ENCODE peak calls at places on chromosomes 12 and 14, in ten cellular contexts. U, F, S, W, C, Z, R, J, I and V are unnamed samples.

GRCh38 chr12:127262658-127263057 is 1004.3 kb upstream of the TMEM132C start:
- DNase-seq in U (no peak), F (no peak), S (no peak), W (peak), C (no peak), Z (no peak), R (peak), J (no peak), I (no peak), V (no peak)

GRCh38 chr12:58750484-58750883 is 169.8 kb downstream of the LRIG3 start:
- DNase-seq in U (no peak), F (peak), S (peak), W (peak), C (peak), Z (peak), R (peak), J (no peak), I (no peak), V (no peak)

GRCh38 chr12:112466011-112466422 is 47.3 kb downstream of the PTPN11 start:
- DNase-seq in U (no peak), F (no peak), S (no peak), W (no peak), C (no peak), Z (no peak), R (no peak), J (no peak), I (no peak), V (no peak)

GRCh38 chr12:115223322-115223721 is 539.3 kb upstream of the TBX3 start:
- DNase-seq in U (no peak), F (peak), S (peak), W (peak), C (no peak), Z (peak), R (peak), J (no peak), I (peak), V (no peak)

GRCh38 chr12:120342567-120343537 is 15.3 kb upstream of the PLA2G1B start:
- DNase-seq in U (no peak), F (no peak), S (no peak), W (no peak), C (no peak), Z (no peak), R (no peak), J (no peak), I (no peak), V (no peak)

GRCh38 chr14:89534896-89535615 is 118.0 kb upstream of the FOXN3 start:
- DNase-seq in U (no peak), F (no peak), S (peak), W (peak), C (no peak), Z (peak), R (peak), J (no peak), I (no peak), V (no peak)

GRCh38 chr12:52234226-52234810 is 1.3 kb downstream of the KRT7 start:
- DNase-seq in U (no peak), F (peak), S (no peak), W (no peak), C (no peak), Z (no peak), R (no peak), J (no peak), I (peak), V (no peak)

GRCh38 chr14:64417042-64417770 is 29.1 kb downstream of the MTHFD1 start:
- DNase-seq in U (no peak), F (no peak), S (peak), W (peak), C (no peak), Z (no peak), R (peak), J (no peak), I (no peak), V (no peak)

GRCh38 chr14:64363265-64363840 is 24.8 kb upstream of the MTHFD1 start:
- DNase-seq in U (no peak), F (no peak), S (peak), W (peak), C (no peak), Z (peak), R (peak), J (no peak), I (no peak), V (no peak)

GRCh38 chr12:29735604-29736003 is 48.1 kb downstream of the TMTC1 start:
- DNase-seq in U (no peak), F (no peak), S (no peak), W (no peak), C (no peak), Z (no peak), R (no peak), J (no peak), I (no peak), V (no peak)

GRCh38 chr12:129049917-129050316 is 196.6 kb downstream of the GLT1D1 start:
- DNase-seq in U (no peak), F (no peak), S (no peak), W (no peak), C (no peak), Z (no peak), R (no peak), J (no peak), I (no peak), V (no peak)

GRCh38 chr12:55629058-55629841 is 7.4 kb upstream of the OR10P1 start:
- DNase-seq in U (no peak), F (no peak), S (no peak), W (no peak), C (no peak), Z (no peak), R (peak), J (no peak), I (no peak), V (no peak)

GRCh38 chr12:132211811-132212210 is 67.6 kb downstream of the NOC4L start:
- DNase-seq in U (no peak), F (no peak), S (no peak), W (no peak), C (no peak), Z (no peak), R (no peak), J (no peak), I (no peak), V (no peak)

GRCh38 chr12:1619599-1619998 is 9.4 kb upstream of the WNT5B start:
- DNase-seq in U (no peak), F (no peak), S (no peak), W (peak), C (no peak), Z (no peak), R (no peak), J (peak), I (no peak), V (no peak)

GRCh38 chr14:90456551-90456950 is 59.7 kb downstream of the CALM1 start:
- DNase-seq in U (no peak), F (no peak), S (no peak), W (no peak), C (no peak), Z (no peak), R (no peak), J (no peak), I (no peak), V (peak)

GRCh38 chr14:104320611-104321086 is 182.3 kb downstream of the KIF26A start:
- DNase-seq in U (peak), F (no peak), S (no peak), W (no peak), C (no peak), Z (no peak), R (no peak), J (no peak), I (no peak), V (no peak)

GRCh38 chr14:100104523-100105300 is 39.5 kb downstream of the EVL start:
- DNase-seq in U (no peak), F (no peak), S (peak), W (peak), C (peak), Z (no peak), R (peak), J (no peak), I (peak), V (no peak)
- TF ChIP-seq CTCF in U (no peak), F (no peak), S (no peak), W (no peak), C (peak), Z (no peak), R (no peak), J (no peak), I (no peak), V (no peak)

DNA sequence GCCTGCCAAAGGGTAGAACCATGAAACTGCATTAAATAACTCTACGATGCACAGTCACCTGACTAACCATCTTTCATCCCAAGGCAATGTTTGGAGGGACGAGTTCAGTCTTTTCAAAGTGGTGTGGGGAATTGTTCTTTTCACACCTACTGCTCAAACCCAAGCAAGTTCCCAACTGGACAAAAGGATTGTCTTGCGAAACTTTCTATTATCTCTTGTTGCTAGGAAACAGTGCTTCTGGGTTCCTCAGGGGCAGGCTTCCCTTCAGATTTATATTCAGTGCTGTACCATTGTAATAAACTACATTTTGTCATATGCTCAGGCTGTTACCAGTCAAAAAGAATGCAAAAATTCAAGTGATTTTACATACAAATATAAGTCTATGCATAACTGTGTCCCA is 430.4 kb upstream of the TMPO start:
- DNase-seq in U (no peak), F (no peak), S (no peak), W (no peak), C (no peak), Z (no peak), R (no peak), J (no peak), I (no peak), V (no peak)
- H3K4me3 ChIP-seq in U (no peak), F (no peak), S (no peak), W (no peak), C (no peak), Z (no peak), R (no peak), J (no peak), I (no peak), V (no peak)

GRCh38 chr12:50101663-50102062 is 2.1 kb upstream of the GPD1 start:
- DNase-seq in U (no peak), F (peak), S (peak), W (peak), C (no peak), Z (peak), R (peak), J (no peak), I (peak), V (no peak)
- TF ChIP-seq CTCF in U (no peak), F (peak), S (peak), W (peak), C (peak), Z (peak), R (peak), J (peak), I (peak), V (no peak)

GRCh38 chr14:31232081-31232480 is 24.5 kb upstream of the HECTD1 start:
- DNase-seq in U (no peak), F (no peak), S (no peak), W (no peak), C (no peak), Z (no peak), R (no peak), J (no peak), I (no peak), V (no peak)

GRCh38 chr14:31228533-31228932 is 20.9 kb upstream of the HECTD1 start:
- DNase-seq in U (no peak), F (no peak), S (no peak), W (peak), C (no peak), Z (no peak), R (no peak), J (no peak), I (peak), V (no peak)

GRCh38 chr14:31230559-31230958 is 23.0 kb upstream of the HECTD1 start:
- DNase-seq in U (no peak), F (no peak), S (no peak), W (no peak), C (no peak), Z (no peak), R (no peak), J (no peak), I (no peak), V (no peak)

GRCh38 chr14:31229009-31229408 is 21.4 kb upstream of the HECTD1 start:
- DNase-seq in U (no peak), F (no peak), S (no peak), W (no peak), C (no peak), Z (no peak), R (no peak), J (no peak), I (no peak), V (no peak)

GRCh38 chr14:31229638-31230229 is 22.1 kb upstream of the HECTD1 start:
- DNase-seq in U (no peak), F (peak), S (peak), W (peak), C (no peak), Z (peak), R (peak), J (peak), I (peak), V (no peak)
- H3K4me3 ChIP-seq in U (no peak), F (peak), S (peak), W (peak), C (no peak), Z (peak), R (no peak), J (peak), I (no peak), V (peak)

GRCh38 chr14:60553855-60554254 is 44.9 kb downstream of the SIX6 start:
- DNase-seq in U (no peak), F (no peak), S (no peak), W (peak), C (no peak), Z (peak), R (peak), J (no peak), I (no peak), V (no peak)
- TF ChIP-seq CTCF in U (no peak), F (no peak), S (no peak), W (no peak), C (no peak), Z (no peak), R (no peak), J (no peak), I (no peak), V (no peak)

GRCh38 chr12:49748800-49749199 is 7.4 kb downstream of the TMBIM6 start:
- DNase-seq in U (no peak), F (no peak), S (no peak), W (no peak), C (no peak), Z (no peak), R (no peak), J (no peak), I (no peak), V (no peak)

GRCh38 chr12:49744363-49744885 is 3.1 kb downstream of the TMBIM6 start:
- DNase-seq in U (no peak), F (no peak), S (no peak), W (no peak), C (no peak), Z (no peak), R (no peak), J (no peak), I (no peak), V (no peak)

GRCh38 chr12:49750027-49750977 is 8.9 kb downstream of the TMBIM6 start:
- DNase-seq in U (no peak), F (peak), S (peak), W (peak), C (peak), Z (peak), R (peak), J (no peak), I (peak), V (no peak)

GRCh38 chr12:49750994-49751393 is 9.6 kb downstream of the TMBIM6 start:
- DNase-seq in U (no peak), F (no peak), S (no peak), W (no peak), C (no peak), Z (no peak), R (no peak), J (no peak), I (no peak), V (no peak)

GRCh38 chr12:49748306-49748705 is 6.9 kb downstream of the TMBIM6 start:
- DNase-seq in U (no peak), F (no peak), S (no peak), W (no peak), C (no peak), Z (peak), R (peak), J (no peak), I (no peak), V (no peak)
- H3K4me3 ChIP-seq in U (no peak), F (no peak), S (no peak), W (no peak), C (no peak), Z (no peak), R (no peak), J (peak), I (no peak), V (no peak)

DNA sequence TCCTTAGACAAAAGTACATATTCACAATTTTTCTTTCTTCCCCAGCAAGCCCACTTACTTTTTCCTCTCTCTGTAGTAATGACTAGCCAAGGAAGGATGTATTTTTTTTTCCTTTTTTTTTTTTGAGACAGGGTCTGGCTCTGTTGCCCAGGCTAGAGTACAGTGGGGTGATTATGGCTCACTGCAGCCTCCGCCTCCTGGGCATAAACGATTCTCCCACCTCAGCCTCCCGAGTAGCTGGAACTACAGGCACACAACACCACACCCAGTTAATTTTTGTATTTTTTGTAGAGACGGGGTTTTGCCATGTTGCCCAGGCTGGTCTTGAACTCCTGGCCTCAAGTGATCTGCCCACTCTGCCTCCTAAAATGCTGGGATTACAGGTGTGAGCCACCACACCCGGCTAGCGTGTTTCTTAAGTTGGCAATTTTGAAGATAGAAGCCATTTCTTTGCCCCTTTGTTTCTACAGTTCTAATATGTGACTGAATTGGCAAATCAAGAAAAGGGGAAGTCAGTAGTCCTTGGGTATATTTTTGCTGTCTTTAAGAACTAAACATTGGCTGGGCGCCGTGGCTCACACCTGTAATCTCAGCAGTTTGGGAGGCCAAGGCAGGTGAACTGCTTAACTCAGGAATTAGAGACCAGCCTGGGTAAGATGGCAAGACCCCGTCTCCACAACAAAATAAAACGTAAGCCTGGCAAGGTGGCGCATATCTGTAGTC is 3.2 kb upstream of the NACA start:
- DNase-seq in U (no peak), F (no peak), S (no peak), W (no peak), C (no peak), Z (no peak), R (no peak), J (no peak), I (no peak), V (no peak)
- TF ChIP-seq CTCF in U (no peak), F (no peak), S (no peak), W (no peak), C (no peak), Z (no peak), R (no peak), J (no peak), I (no peak), V (no peak)

GRCh38 chr12:6124411-6125151 is at the start of gene VWF:
- DNase-seq in U (no peak), F (no peak), S (no peak), W (no peak), C (no peak), Z (no peak), R (no peak), J (no peak), I (no peak), V (no peak)
- H3K4me3 ChIP-seq in U (no peak), F (no peak), S (no peak), W (no peak), C (no peak), Z (no peak), R (no peak), J (peak), I (no peak), V (no peak)

GRCh38 chr12:117718559-117718958 is 250.2 kb downstream of the KSR2 start:
- DNase-seq in U (no peak), F (no peak), S (no peak), W (no peak), C (no peak), Z (peak), R (no peak), J (no peak), I (no peak), V (no peak)

GRCh38 chr12:117718141-117718540 is 250.6 kb downstream of the KSR2 start:
- DNase-seq in U (no peak), F (no peak), S (no peak), W (no peak), C (no peak), Z (peak), R (no peak), J (no peak), I (no peak), V (no peak)

GRCh38 chr12:117714203-117714602 is 254.6 kb downstream of the KSR2 start:
- DNase-seq in U (no peak), F (no peak), S (no peak), W (no peak), C (no peak), Z (no peak), R (no peak), J (no peak), I (no peak), V (no peak)
- TF ChIP-seq CTCF in U (no peak), F (peak), S (no peak), W (no peak), C (no peak), Z (no peak), R (no peak), J (no peak), I (no peak), V (no peak)